ENCODE peak calls at places on chromosomes 7 and 10, in seven cellular contexts. G, L, O, E, K, D and S are unnamed samples.

GRCh38 chr10:126420571-126421275 is 32.4 kb upstream of the ADAM12 start:
- DNase-seq in G (no peak), L (no peak), O (no peak), E (no peak), K (no peak), D (peak; percentile 50), S (no peak)

GRCh38 chr10:99834410-99834809 is 52.0 kb downstream of the ABCC2 start:
- DNase-seq in G (no peak), L (no peak), O (peak; percentile 89), E (no peak), K (no peak), D (peak; percentile 56), S (no peak)

GRCh38 chr7:88455696-88456095 is 149.0 kb upstream of the STEAP4 start:
- DNase-seq in G (no peak), L (no peak), O (no peak), E (no peak), K (no peak), D (no peak), S (no peak)

GRCh38 chr10:97943294-97943693 is 87.1 kb downstream of the CRTAC1 start:
- DNase-seq in G (no peak), L (no peak), O (no peak), E (no peak), K (no peak), D (no peak), S (no peak)

GRCh38 chr7:94303736-94304135 is 91.0 kb upstream of the COL1A2 start:
- DNase-seq in G (no peak), L (no peak), O (peak; percentile 84), E (no peak), K (no peak), D (peak; percentile 68), S (no peak)

GRCh38 chr7:71497233-71497946 is 365.4 kb downstream of the GALNT17 start:
- DNase-seq in G (no peak), L (no peak), O (no peak), E (no peak), K (no peak), D (no peak), S (no peak)

GRCh38 chr7:156178214-156178613 is 366.0 kb upstream of the SHH start:
- DNase-seq in G (no peak), L (no peak), O (no peak), E (no peak), K (no peak), D (no peak), S (no peak)

GRCh38 chr7:95865716-95866371 is 93.5 kb downstream of the DYNC1I1 start:
- DNase-seq in G (peak; percentile 32), L (peak; percentile 20), O (peak; percentile 8), E (peak; percentile 58), K (no peak), D (peak; percentile 10), S (peak; percentile 48)

GRCh38 chr7:105065104-105065503 is 51.1 kb downstream of the KMT2E start:
- DNase-seq in G (no peak), L (no peak), O (no peak), E (no peak), K (no peak), D (no peak), S (no peak)

DNA sequence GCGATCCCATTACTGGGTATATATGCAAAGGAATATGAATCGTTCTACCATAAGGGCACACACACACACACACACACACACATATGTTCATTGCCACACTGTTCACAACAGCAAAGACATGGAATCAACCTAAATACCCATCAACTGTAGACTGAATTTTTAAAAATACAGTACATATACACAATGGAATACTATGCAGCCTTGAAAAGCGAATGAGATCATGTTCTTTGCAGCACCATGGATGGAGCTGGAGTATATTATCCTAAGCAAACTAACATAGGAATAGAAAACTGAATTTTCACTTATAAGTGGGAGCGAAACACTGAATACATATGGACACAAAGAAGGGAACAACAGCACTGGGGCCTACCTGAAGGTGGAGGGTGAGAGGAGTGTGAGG is 72.5 kb downstream of the MARCHF5 start:
- DNase-seq in G (no peak), L (no peak), O (no peak), E (no peak), K (no peak), D (no peak), S (no peak)
- H2AFZ ChIP-seq in G (no peak overlapping the region), L (no peak overlapping the region), O (no peak overlapping the region), E (no peak overlapping the region), K (no peak overlapping the region), D (no peak overlapping the region), S (no peak overlapping the region)

DNA sequence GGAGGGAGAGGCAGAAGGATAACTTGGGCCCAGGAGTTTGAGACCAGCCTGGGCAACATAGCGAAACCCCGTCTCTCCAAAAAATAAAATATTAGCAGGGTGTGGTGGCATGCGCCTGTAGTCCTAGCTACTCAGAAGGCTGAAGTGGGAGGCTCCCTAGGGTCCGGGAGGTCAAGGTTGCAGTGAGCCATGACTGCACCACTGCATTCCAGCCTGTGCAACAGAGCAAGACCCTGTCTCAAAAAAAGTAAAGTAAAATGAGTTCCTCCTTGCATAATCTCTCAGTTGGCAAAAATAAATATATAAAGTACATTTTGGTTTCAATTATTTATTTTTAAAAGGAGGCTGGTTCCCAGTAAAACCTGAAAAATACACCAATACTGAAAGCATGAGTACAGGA is 11.8 kb downstream of the NANOS1 start:
- DNase-seq in G (no peak), L (no peak), O (no peak), E (no peak), K (no peak), D (no peak), S (peak; percentile 61)
- H3K27ac ChIP-seq in G (no peak overlapping the region), L (no peak overlapping the region), O (no peak overlapping the region), E (no peak overlapping the region), K (no peak overlapping the region), D (no peak overlapping the region), S (no peak overlapping the region)

DNA sequence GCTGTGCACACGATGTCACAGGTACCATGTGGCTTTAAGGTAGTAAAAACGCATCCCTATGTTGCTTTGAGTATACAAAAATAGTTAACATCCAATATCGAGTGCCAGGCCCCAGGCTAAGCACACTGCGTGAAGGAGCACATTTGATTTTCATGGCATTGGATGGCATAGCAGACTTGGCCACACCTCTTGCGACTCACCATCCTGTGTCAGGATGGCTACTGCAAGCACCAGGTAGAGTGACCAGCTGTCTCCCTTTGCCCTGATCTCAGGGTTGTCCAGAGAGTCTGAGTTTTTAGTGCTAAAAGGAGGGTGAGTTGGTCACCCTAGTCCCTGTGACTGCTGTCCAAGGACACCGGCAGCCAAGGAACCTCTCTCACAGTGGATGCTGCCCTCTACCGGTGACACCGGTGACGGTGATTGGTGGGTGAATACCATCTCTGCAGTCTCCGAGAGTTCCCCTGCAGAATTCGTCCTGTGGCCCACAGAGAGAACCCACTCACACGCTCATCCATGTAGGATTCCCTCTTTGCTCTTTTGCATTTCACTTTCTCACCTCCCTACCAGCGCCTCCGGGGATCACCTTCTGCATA is 76.1 kb downstream of the BICC1 start:
- DNase-seq in G (peak; percentile 62), L (no peak), O (no peak), E (peak; percentile 36), K (no peak), D (no peak), S (no peak)
- H2AFZ ChIP-seq in G (no peak overlapping the region), L (no peak overlapping the region), O (no peak overlapping the region), E (no peak overlapping the region), K (no peak overlapping the region), D (no peak overlapping the region), S (no peak overlapping the region)

GRCh38 chr10:71712572-71713134 is 6.9 kb downstream of the C10orf105 start:
- DNase-seq in G (no peak), L (no peak), O (no peak), E (no peak), K (peak; percentile 48), D (no peak), S (no peak)
- H3K27ac ChIP-seq in G (no peak overlapping the region), L (no peak overlapping the region), O (peak overlapping the region; percentile 75), E (no peak overlapping the region), K (peak overlapping the region; percentile 25), D (no peak overlapping the region), S (no peak overlapping the region)

GRCh38 chr7:81845628-81846259 is 75.9 kb upstream of the HGF start:
- DNase-seq in G (no peak), L (no peak), O (peak; percentile 25), E (no peak), K (peak; percentile 76), D (no peak), S (peak; percentile 41)

GRCh38 chr7:81852701-81853100 is 82.9 kb upstream of the HGF start:
- DNase-seq in G (no peak), L (no peak), O (no peak), E (no peak), K (no peak), D (no peak), S (no peak)

GRCh38 chr7:81854518-81854917 is 84.7 kb upstream of the HGF start:
- DNase-seq in G (no peak), L (no peak), O (no peak), E (no peak), K (no peak), D (no peak), S (no peak)

GRCh38 chr7:81846398-81846797 is 76.6 kb upstream of the HGF start:
- DNase-seq in G (no peak), L (no peak), O (peak; percentile 74), E (no peak), K (peak; percentile 80), D (peak; percentile 29), S (no peak)

GRCh38 chr7:81851413-81851812 is 81.6 kb upstream of the HGF start:
- DNase-seq in G (no peak), L (no peak), O (no peak), E (no peak), K (no peak), D (no peak), S (no peak)
- H2AFZ ChIP-seq in G (no peak overlapping the region), L (peak overlapping the region; percentile 43), O (no peak overlapping the region), E (no peak overlapping the region), K (peak overlapping the region; percentile 40), D (no peak overlapping the region), S (no peak overlapping the region)